ENCODE peak calls at places on chromosomes 11 and 22, in ten cellular contexts. J is cardiac fibroblast, V is fibroblast of lung, N is AG04450, W is ascending aorta, P is left lung, M is Caco-2, T is IMR-90, I is astrocyte of the cerebellum, R is adrenal gland. Q is an unnamed sample.

GRCh38 chr11:3153291-3153861 is 11.7 kb downstream of the OSBPL5 start:
- DNase-seq in P (peak), M (no peak), T (peak), V (peak), I (peak), N (peak), W (peak), R (peak), J (peak), Q (peak)

GRCh38 chr11:110582728-110583432 is 129.4 kb downstream of the ARHGAP20 start:
- DNase-seq in P (no peak), N (no peak), I (no peak), W (no peak), J (no peak), M (no peak), V (no peak), R (no peak), T (no peak), Q (no peak)

GRCh38 chr11:84524422-84525051 is 1102.6 kb downstream of the DLG2 start:
- DNase-seq in M (no peak), P (no peak), I (peak), N (no peak), R (no peak), T (peak), V (peak), J (peak), W (no peak), Q (peak)

GRCh38 chr11:116665523-116665922 is 107.3 kb downstream of the BUD13 start:
- DNase-seq in T (no peak), R (no peak), M (no peak), I (no peak), W (no peak), P (no peak), N (no peak), J (no peak), V (no peak), Q (no peak)

GRCh38 chr11:76649964-76650363 is 20.6 kb downstream of the LRRC32 start:
- DNase-seq in V (no peak), W (no peak), M (no peak), T (no peak), P (no peak), J (no peak), I (no peak), N (no peak), R (peak), Q (no peak)

GRCh38 chr11:128988224-128988970 is 45.7 kb upstream of the TP53AIP1 start:
- DNase-seq in R (no peak), N (no peak), M (no peak), J (no peak), I (no peak), V (no peak), P (no peak), W (no peak), T (peak), Q (no peak)

GRCh38 chr11:126799974-126800373 is 200.6 kb downstream of the KIRREL3 start:
- DNase-seq in I (no peak), T (peak), V (peak), W (no peak), P (no peak), R (no peak), N (no peak), M (no peak), J (no peak), Q (no peak)

GRCh38 chr11:17985517-17985916 is 27.3 kb downstream of the SERGEF start:
- DNase-seq in J (peak), N (no peak), I (peak), R (no peak), M (no peak), T (peak), V (peak), W (no peak), P (no peak), Q (peak)

GRCh38 chr11:123169821-123170220 is 25.2 kb downstream of the CLMP start:
- DNase-seq in W (no peak), N (no peak), I (no peak), J (no peak), P (no peak), R (no peak), M (no peak), V (no peak), T (no peak), Q (no peak)

GRCh38 chr11:62337682-62338181 is 484 bp downstream of the ASRGL1 start:
- DNase-seq in J (peak), I (no peak), R (peak), W (no peak), P (peak), N (no peak), V (peak), T (no peak), M (peak), Q (no peak)

GRCh38 chr11:130055637-130056036 is 14.1 kb upstream of the APLP2 start:
- DNase-seq in W (no peak), T (no peak), J (peak), N (no peak), M (no peak), R (no peak), V (peak), P (no peak), I (no peak), Q (peak)

GRCh38 chr22:40582063-40582462 is 54.5 kb downstream of the MRTFA start:
- DNase-seq in M (no peak), N (no peak), J (no peak), I (no peak), T (no peak), P (no peak), W (no peak), V (no peak), R (no peak), Q (no peak)

GRCh38 chr11:130675456-130675855 is 227.0 kb downstream of the ADAMTS15 start:
- DNase-seq in V (peak), W (peak), P (no peak), I (no peak), T (peak), R (peak), N (no peak), M (no peak), J (peak), Q (peak)

GRCh38 chr22:21000215-21000986 is 1.5 kb downstream of the THAP7 start:
- DNase-seq in M (no peak), W (no peak), J (no peak), P (no peak), R (no peak), T (no peak), V (peak), I (no peak), N (no peak), Q (no peak)

GRCh38 chr11:72712876-72713275 is 38.7 kb upstream of the PDE2A start:
- DNase-seq in W (no peak), P (peak), I (no peak), N (no peak), T (no peak), M (no peak), V (no peak), R (no peak), J (no peak), Q (no peak)

GRCh38 chr11:17770048-17770652 is 35.6 kb downstream of the KCNC1 start:
- DNase-seq in V (no peak), N (no peak), W (no peak), M (peak), I (no peak), T (no peak), P (peak), R (no peak), J (no peak), Q (no peak)

GRCh38 chr11:13687271-13687670 is 18.8 kb downstream of the FAR1 start:
- DNase-seq in M (no peak), V (peak), N (no peak), R (no peak), I (no peak), W (no peak), J (no peak), P (no peak), T (no peak), Q (no peak)

GRCh38 chr11:100190395-100190794 is 496.7 kb upstream of the ARHGAP42 start:
- DNase-seq in I (no peak), R (no peak), V (no peak), T (no peak), M (no peak), N (no peak), J (no peak), W (no peak), P (no peak), Q (no peak)

GRCh38 chr11:21625982-21626381 is 566.9 kb upstream of the ANO5 start:
- DNase-seq in M (no peak), I (peak), R (peak), W (no peak), J (peak), T (no peak), N (no peak), P (no peak), V (peak), Q (no peak)

GRCh38 chr22:48635825-48636224 is 1191.8 kb downstream of the BRD1 start:
- DNase-seq in M (no peak), N (no peak), W (no peak), R (no peak), T (no peak), J (no peak), P (no peak), I (no peak), V (no peak), Q (no peak)

GRCh38 chr22:47067331-47067890 is 305.0 kb downstream of the TBC1D22A start:
- DNase-seq in R (no peak), M (no peak), V (no peak), P (no peak), W (no peak), J (no peak), T (no peak), N (no peak), I (no peak), Q (no peak)

GRCh38 chr11:111612211-111612610 is 10.0 kb downstream of the SIK2 start:
- DNase-seq in N (peak), M (no peak), R (no peak), V (peak), J (peak), W (no peak), P (no peak), I (no peak), T (peak), Q (no peak)

GRCh38 chr11:82234256-82234655 is 499.4 kb downstream of the FAM181B start:
- DNase-seq in I (no peak), J (no peak), R (no peak), M (no peak), T (no peak), V (no peak), W (no peak), N (no peak), P (no peak), Q (no peak)

GRCh38 chr11:70159612-70160570 is 43.2 kb upstream of the FADD start:
- DNase-seq in M (no peak), W (peak), P (no peak), N (no peak), I (peak), J (no peak), R (no peak), T (peak), V (peak), Q (peak)

GRCh38 chr11:14346303-14346702 is 12.7 kb downstream of the RRAS2 start:
- DNase-seq in V (no peak), I (no peak), N (no peak), P (no peak), T (no peak), W (no peak), R (no peak), J (no peak), M (no peak), Q (no peak)

GRCh38 chr22:49964136-49964492 is 3.5 kb downstream of the PIM3 start:
- DNase-seq in T (no peak), P (peak), V (no peak), M (no peak), W (peak), N (no peak), J (no peak), I (no peak), R (peak), Q (no peak)

GRCh38 chr11:14764213-14764898 is 120.8 kb downstream of the PDE3B start:
- DNase-seq in R (no peak), W (no peak), T (no peak), N (no peak), V (no peak), I (no peak), M (no peak), P (no peak), J (peak), Q (no peak)

GRCh38 chr22:47019012-47019790 is 256.8 kb downstream of the TBC1D22A start:
- DNase-seq in M (peak), T (no peak), N (no peak), W (no peak), I (no peak), V (no peak), P (no peak), J (no peak), R (no peak), Q (no peak)

GRCh38 chr11:46275964-46276641 is 1.4 kb upstream of the CREB3L1 start:
- DNase-seq in V (no peak), R (peak), N (no peak), P (no peak), I (no peak), W (no peak), J (no peak), T (no peak), M (peak), Q (no peak)

GRCh38 chr11:46528445-46529085 is 65.3 kb downstream of the AMBRA1 start:
- DNase-seq in R (no peak), T (no peak), P (no peak), M (no peak), W (no peak), I (no peak), J (no peak), V (no peak), N (no peak), Q (no peak)

GRCh38 chr22:45472426-45472825 is 30.3 kb upstream of the FBLN1 start:
- DNase-seq in W (no peak), V (no peak), M (no peak), J (no peak), N (no peak), T (no peak), P (no peak), R (no peak), I (no peak), Q (no peak)

GRCh38 chr11:3043315-3043871 is 13.8 kb downstream of the CARS1 start:
- DNase-seq in M (no peak), J (peak), W (peak), I (no peak), V (peak), R (peak), N (no peak), P (no peak), T (no peak), Q (peak)

GRCh38 chr11:77322506-77322905 is 21.0 kb upstream of the GDPD4 start:
- DNase-seq in V (peak), P (no peak), I (peak), T (peak), M (no peak), N (peak), R (peak), W (no peak), J (peak), Q (peak)

GRCh38 chr11:15938983-15939382 is 417.4 kb downstream of the SOX6 start:
- DNase-seq in W (no peak), R (no peak), P (no peak), V (no peak), J (no peak), N (no peak), M (no peak), I (no peak), T (no peak), Q (no peak)

GRCh38 chr11:15940462-15941205 is 415.7 kb downstream of the SOX6 start:
- DNase-seq in W (no peak), T (no peak), P (no peak), V (no peak), N (no peak), J (no peak), M (no peak), R (no peak), I (no peak), Q (no peak)

GRCh38 chr11:15942126-15942525 is 414.2 kb downstream of the SOX6 start:
- DNase-seq in J (no peak), M (no peak), P (no peak), R (no peak), N (no peak), I (no peak), T (no peak), V (no peak), W (no peak), Q (no peak)

GRCh38 chr11:15942936-15943335 is 413.4 kb downstream of the SOX6 start:
- DNase-seq in N (no peak), V (no peak), R (no peak), P (no peak), J (no peak), I (no peak), T (no peak), W (no peak), M (no peak), Q (no peak)

GRCh38 chr11:15941206-15941770 is 415.1 kb downstream of the SOX6 start:
- DNase-seq in T (no peak), M (no peak), I (peak), V (peak), J (peak), N (no peak), W (no peak), P (peak), R (peak), Q (peak)
- TF ChIP-seq CTCF in T (peak), M (no peak), I (peak), V (peak), J (peak), N (peak), W (peak), P (peak), R (peak), Q (peak)

DNA sequence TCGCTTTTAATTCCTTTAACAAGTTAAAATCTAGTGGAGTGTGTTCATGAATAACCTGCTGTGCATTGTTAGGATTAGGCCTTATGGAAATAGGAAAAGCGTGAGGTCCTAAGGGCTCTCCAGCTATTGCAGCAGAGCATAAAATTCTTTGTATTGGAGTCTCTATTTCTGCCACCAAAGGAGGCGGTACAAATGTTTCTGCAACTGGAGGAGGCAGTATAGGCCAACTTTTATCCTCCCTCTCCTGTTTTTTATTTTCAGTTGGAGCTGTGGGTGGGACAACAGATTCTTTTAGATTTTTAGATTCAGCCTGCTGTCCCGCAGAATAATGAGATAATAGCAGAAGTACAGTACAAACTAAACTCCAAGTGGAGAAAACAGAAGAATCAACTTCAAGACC is 26.2 kb downstream of the OR10A6 start:
- DNase-seq in N (peak), P (no peak), M (no peak), J (peak), T (peak), V (peak), I (no peak), W (no peak), R (no peak), Q (peak)
- H3K4me3 ChIP-seq in N (no peak), P (no peak), M (no peak), J (no peak), T (no peak), V (no peak), I (no peak), W (no peak), R (no peak), Q (no peak)

GRCh38 chr11:87232320-87232719 is 194.6 kb downstream of the TMEM135 start:
- DNase-seq in P (no peak), V (no peak), W (no peak), M (no peak), I (no peak), T (no peak), R (no peak), J (no peak), N (no peak), Q (no peak)
- TF ChIP-seq CTCF in P (no peak), V (no peak), W (no peak), M (no peak), I (no peak), T (no peak), R (no peak), J (no peak), N (no peak), Q (no peak)

GRCh38 chr22:30573594-30574094 is 821 bp downstream of the GAL3ST1 start:
- DNase-seq in J (no peak), W (no peak), V (no peak), P (no peak), M (no peak), T (no peak), N (no peak), I (no peak), R (no peak), Q (no peak)
- H3K4me3 ChIP-seq in J (no peak), W (no peak), V (no peak), P (no peak), M (peak), T (no peak), N (no peak), I (no peak), R (no peak), Q (no peak)

GRCh38 chr11:30581646-30582045 is 4.5 kb downstream of the MPPED2 start:
- DNase-seq in P (no peak), W (no peak), V (no peak), N (no peak), M (no peak), T (no peak), I (no peak), R (no peak), J (no peak), Q (no peak)

GRCh38 chr11:30585892-30586250 is 282 bp downstream of the MPPED2 start:
- DNase-seq in R (peak), W (no peak), T (no peak), V (no peak), P (peak), I (no peak), N (no peak), M (no peak), J (no peak), Q (no peak)

GRCh38 chr11:30585067-30585891 is 874 bp downstream of the MPPED2 start:
- DNase-seq in I (no peak), R (peak), J (no peak), T (no peak), N (no peak), M (no peak), W (peak), V (no peak), P (peak), Q (no peak)

GRCh38 chr11:30583505-30584280 is 2.5 kb downstream of the MPPED2 start:
- DNase-seq in R (peak), I (no peak), J (no peak), N (no peak), T (no peak), W (peak), P (peak), M (no peak), V (no peak), Q (no peak)

GRCh38 chr11:30586251-30587144 is at the start of gene MPPED2:
- DNase-seq in V (no peak), W (no peak), N (no peak), M (peak), I (no peak), P (peak), R (peak), T (no peak), J (no peak), Q (no peak)
- TF ChIP-seq CTCF in V (peak), W (peak), N (no peak), M (peak), I (no peak), P (peak), R (peak), T (no peak), J (no peak), Q (peak)